ENCODE peak calls at places on chromosome 1, in eight cellular contexts. H is WTC11, X is mammary epithelial cell, V is neural crest cell, K is AG04450, Q is choroid plexus epithelial cell, N is B cell, R is adrenal gland. J is an unnamed sample.

GRCh38 chr1:229844675-229845074 is 218.6 kb downstream of the URB2 start:
- DNase-seq in V (no peak), N (no peak), R (no peak), H (no peak), X (peak; percentile 3), Q (no peak), K (no peak), J (peak; percentile 32)

GRCh38 chr1:48495911-48496310 is 23.9 kb upstream of the SPATA6 start:
- DNase-seq in H (no peak), X (no peak), Q (no peak), N (no peak), K (no peak), R (no peak), V (no peak), J (no peak)

GRCh38 chr1:160834945-160835565 is 27.6 kb downstream of the CD244 start:
- DNase-seq in N (peak; percentile 69), R (no peak), H (no peak), Q (peak; percentile 68), K (peak; percentile 2), V (peak; percentile 42), X (peak; percentile 20), J (peak; percentile 60)

GRCh38 chr1:87435484-87435883 is 106.8 kb downstream of the LMO4 start:
- DNase-seq in H (no peak), V (no peak), Q (peak; percentile 49), R (no peak), K (no peak), X (peak; percentile 51), N (no peak), J (peak; percentile 57)

GRCh38 chr1:230407351-230407750 is 18.8 kb downstream of the PGBD5 start:
- DNase-seq in R (no peak), N (no peak), Q (no peak), X (no peak), K (no peak), V (no peak), H (no peak), J (no peak)

GRCh38 chr1:218813247-218813646 is 360.4 kb upstream of the LYPLAL1 start:
- DNase-seq in H (no peak), Q (peak; percentile 70), R (no peak), N (no peak), V (no peak), X (peak; percentile 8), K (peak; percentile 37), J (peak; percentile 47)

GRCh38 chr1:53600486-53600885 is 138.5 kb downstream of the GLIS1 start:
- DNase-seq in Q (no peak), H (no peak), N (no peak), X (no peak), K (no peak), V (no peak), R (no peak), J (no peak)

GRCh38 chr1:53576381-53576801 is 117.2 kb downstream of the DMRTB1 start:
- DNase-seq in X (no peak), N (no peak), Q (peak; percentile 46), K (no peak), V (no peak), R (no peak), H (peak; percentile 9), J (no peak)

GRCh38 chr1:157113631-157114030 is 14.0 kb upstream of the ETV3L start:
- DNase-seq in R (no peak), K (no peak), X (no peak), H (no peak), V (no peak), N (no peak), Q (no peak), J (no peak)

GRCh38 chr1:184649500-184649899 is 105.2 kb downstream of the EDEM3 start:
- DNase-seq in H (no peak), R (no peak), X (no peak), K (no peak), V (no peak), Q (no peak), N (no peak), J (no peak)

GRCh38 chr1:19033926-19034680 is 77.6 kb upstream of the IFFO2 start:
- DNase-seq in K (no peak), Q (no peak), N (no peak), H (peak; percentile 8), V (no peak), X (peak; percentile 99), R (peak; percentile 5), J (peak; percentile 100)

GRCh38 chr1:230077011-230077410 is 10.0 kb downstream of the GALNT2 start:
- DNase-seq in N (no peak), H (no peak), Q (no peak), V (no peak), X (no peak), R (peak; percentile 47), K (no peak), J (no peak)

GRCh38 chr1:22790232-22791008 is 79.8 kb downstream of the EPHB2 start:
- DNase-seq in V (no peak), K (no peak), Q (no peak), N (no peak), H (no peak), X (no peak), R (no peak), J (peak; percentile 18)

GRCh38 chr1:48810740-48811139 is 34.0 kb upstream of the BEND5 start:
- DNase-seq in R (no peak), Q (no peak), X (no peak), H (no peak), V (no peak), N (no peak), K (no peak), J (no peak)

GRCh38 chr1:27357281-27358037 is 9.3 kb downstream of the MAP3K6 start:
- DNase-seq in V (peak; percentile 67), H (peak; percentile 87), N (peak; percentile 89), R (peak; percentile 76), X (no peak), Q (peak; percentile 65), K (no peak), J (peak; percentile 65)

GRCh38 chr1:44154049-44154448 is 12.6 kb upstream of the KLF18 start:
- DNase-seq in H (peak; percentile 41), Q (peak; percentile 18), V (no peak), N (no peak), R (no peak), K (no peak), X (no peak), J (no peak)

GRCh38 chr1:243598433-243598832 is 251.6 kb downstream of the AKT3 start:
- DNase-seq in Q (peak; percentile 86), K (peak; percentile 54), X (peak; percentile 90), R (no peak), V (no peak), N (peak; percentile 10), H (no peak), J (peak; percentile 97)

GRCh38 chr1:112296908-112297307 is 99.1 kb upstream of the CTTNBP2NL start:
- DNase-seq in N (no peak), Q (peak; percentile 22), R (no peak), K (peak; percentile 36), H (no peak), V (no peak), X (no peak), J (no peak)

GRCh38 chr1:85427358-85427757 is 37.6 kb downstream of the DDAH1 start:
- DNase-seq in H (no peak), V (no peak), N (no peak), K (no peak), X (no peak), R (no peak), Q (no peak), J (no peak)

DNA sequence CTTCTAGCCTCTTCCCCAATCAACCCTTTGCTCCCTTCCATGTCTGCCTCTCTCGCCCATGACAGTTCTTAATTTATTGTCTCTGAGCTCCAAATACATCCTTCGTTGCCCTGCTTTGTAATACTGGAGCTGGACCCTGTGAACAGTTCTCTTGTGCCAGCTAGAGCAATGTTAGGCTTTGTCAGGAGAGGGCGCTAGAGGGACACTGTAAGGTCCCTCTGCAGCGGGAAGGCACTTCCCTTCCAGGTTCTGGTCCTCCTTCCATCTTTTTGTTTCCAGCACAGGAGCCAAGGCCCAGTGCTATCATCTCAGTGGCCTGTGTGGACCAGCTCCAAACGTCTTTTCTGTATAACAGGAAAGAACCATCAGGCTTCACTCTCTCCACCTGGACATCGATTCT is 95.9 kb downstream of the PTPRU start:
- DNase-seq in V (peak; percentile 30), R (no peak), N (no peak), K (no peak), Q (peak; percentile 50), X (peak; percentile 14), H (peak; percentile 85), J (peak; percentile 44)
- TF ChIP-seq CTCF in V (peak; percentile 57), R (no peak), N (no peak), K (peak; percentile 45), Q (peak; percentile 59), X (peak; percentile 54), H (peak; percentile 80), J (peak; percentile 58)

DNA sequence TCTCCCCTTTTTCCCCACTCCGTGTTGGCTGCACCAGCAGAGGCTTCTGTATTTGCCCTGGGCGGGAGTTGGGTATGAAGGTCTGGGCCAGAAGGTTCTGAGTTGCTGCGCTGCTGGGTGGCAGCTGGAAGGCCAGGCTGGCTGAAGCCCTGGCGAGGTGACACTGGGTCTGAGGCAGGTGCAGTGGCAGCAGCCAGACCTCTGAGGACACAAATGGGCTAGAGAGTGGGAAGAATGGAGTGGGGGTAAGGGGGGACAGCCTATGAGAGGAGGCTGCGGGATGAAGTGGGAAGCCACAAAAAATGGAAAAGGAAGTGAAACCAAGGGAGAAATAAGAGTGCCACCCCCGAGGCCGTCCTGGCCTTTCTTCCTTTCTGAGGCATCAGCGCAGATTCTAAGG is 53.2 kb downstream of the STX6 start:
- DNase-seq in K (no peak), N (no peak), Q (no peak), V (no peak), R (no peak), H (no peak), X (no peak), J (no peak)
- TF ChIP-seq CTCF in K (no peak), N (no peak), Q (no peak), V (no peak), R (no peak), H (no peak), X (no peak), J (no peak)

GRCh38 chr1:214586621-214587020 is 16.4 kb upstream of the CENPF start:
- DNase-seq in H (no peak), K (no peak), R (no peak), X (no peak), V (no peak), N (no peak), Q (no peak), J (peak; percentile 61)

GRCh38 chr1:214588963-214589597 is 13.9 kb upstream of the CENPF start:
- DNase-seq in K (no peak), Q (peak; percentile 53), N (no peak), X (peak; percentile 33), H (no peak), V (no peak), R (peak; percentile 33), J (no peak)

GRCh38 chr1:214593158-214593557 is 9.8 kb upstream of the CENPF start:
- DNase-seq in K (no peak), H (no peak), N (no peak), V (no peak), Q (no peak), R (no peak), X (no peak), J (no peak)

GRCh38 chr1:214587165-214587564 is 15.8 kb upstream of the CENPF start:
- DNase-seq in Q (no peak), K (no peak), X (no peak), N (no peak), R (no peak), H (no peak), V (no peak), J (no peak)

GRCh38 chr1:214590696-214591095 is 12.3 kb upstream of the CENPF start:
- DNase-seq in H (no peak), V (no peak), Q (no peak), K (no peak), N (no peak), X (no peak), R (no peak), J (no peak)
- TF ChIP-seq CTCF in H (no peak), V (peak; percentile 24), Q (peak; percentile 26), K (no peak), N (no peak), X (no peak), R (no peak), J (no peak)

GRCh38 chr1:153403421-153404085 is 12.7 kb upstream of the S100A8 start:
- DNase-seq in N (no peak), H (no peak), Q (no peak), V (no peak), K (no peak), R (no peak), X (no peak), J (no peak)
- TF ChIP-seq CTCF in N (no peak), H (no peak), Q (no peak), V (no peak), K (no peak), R (no peak), X (no peak), J (no peak)

J was measured in epithelial cell of esophagus.